ENCODE peak calls at places on chromosomes 12 and 14, in six cellular contexts. One of them, this sample, is unnamed.
A peak's percentile ranks its signal among the peaks of the same experiment; 100 is the strongest.

GRCh38 chr12:46956451-46957035 is 122.9 kb upstream of the PCED1B start:
- DNase-seq in HepG2: no peak
- DNase-seq in H1: no peak
- DNase-seq in GM12891: no peak
- DNase-seq in K562: no peak
- DNase-seq in GM12878: no peak
- DNase-seq in this sample: no peak

GRCh38 chr14:75628816-75629215 is 31.9 kb downstream of the ERG28 start:
- DNase-seq in H1: no peak
- DNase-seq in HepG2: no peak
- DNase-seq in GM12891: no peak
- DNase-seq in GM12878: no peak
- DNase-seq in K562: no peak
- DNase-seq in this sample: no peak

GRCh38 chr14:66099931-66100330 is 386.2 kb upstream of the CCDC196 start:
- DNase-seq in GM12891: peak; percentile 33
- DNase-seq in HepG2: no peak
- DNase-seq in K562: no peak
- DNase-seq in GM12878: peak; percentile 15
- DNase-seq in H1: no peak
- DNase-seq in this sample: no peak

GRCh38 chr12:72295744-72296143 is 23.6 kb downstream of the TRHDE start:
- DNase-seq in GM12891: no peak
- DNase-seq in HepG2: no peak
- DNase-seq in K562: no peak
- DNase-seq in H1: no peak
- DNase-seq in GM12878: no peak
- DNase-seq in this sample: no peak

GRCh38 chr12:46071769-46072624 is 81.6 kb upstream of the SCAF11 start:
- DNase-seq in GM12891: peak; percentile 27
- DNase-seq in H1: peak; percentile 46
- DNase-seq in K562: peak; percentile 62
- DNase-seq in GM12878: peak; percentile 57
- DNase-seq in HepG2: peak; percentile 46
- DNase-seq in this sample: peak; percentile 29

GRCh38 chr12:100908501-100908900 is 113.9 kb downstream of the ANO4 start:
- DNase-seq in K562: no peak
- DNase-seq in GM12878: no peak
- DNase-seq in GM12891: no peak
- DNase-seq in H1: no peak
- DNase-seq in HepG2: no peak
- DNase-seq in this sample: no peak

GRCh38 chr14:58947816-58948440 is 240.5 kb upstream of the DAAM1 start:
- DNase-seq in GM12891: no peak
- DNase-seq in H1: no peak
- DNase-seq in HepG2: no peak
- DNase-seq in GM12878: no peak
- DNase-seq in K562: no peak
- DNase-seq in this sample: no peak

GRCh38 chr12:108597559-108598471 is at the start of gene TMEM119:
- DNase-seq in K562: no peak
- DNase-seq in GM12878: no peak
- DNase-seq in GM12891: no peak
- DNase-seq in HepG2: no peak
- DNase-seq in H1: no peak
- DNase-seq in this sample: no peak

GRCh38 chr14:59435106-59435505 is 30.1 kb downstream of the GPR135 start:
- DNase-seq in K562: no peak
- DNase-seq in HepG2: no peak
- DNase-seq in H1: no peak
- DNase-seq in GM12878: no peak
- DNase-seq in GM12891: no peak
- DNase-seq in this sample: no peak

GRCh38 chr12:13591488-13591887 is 389.9 kb downstream of the GRIN2B start:
- DNase-seq in GM12891: no peak
- DNase-seq in K562: no peak
- DNase-seq in H1: no peak
- DNase-seq in HepG2: no peak
- DNase-seq in GM12878: no peak
- DNase-seq in this sample: no peak

GRCh38 chr12:84986586-84986985 is 49.5 kb downstream of the TSPAN19 start:
- DNase-seq in GM12878: no peak
- DNase-seq in K562: no peak
- DNase-seq in H1: no peak
- DNase-seq in HepG2: no peak
- DNase-seq in GM12891: no peak
- DNase-seq in this sample: no peak

GRCh38 chr12:42394429-42394828 is 68.5 kb downstream of the PPHLN1 start:
- DNase-seq in GM12891: no peak
- DNase-seq in H1: no peak
- DNase-seq in GM12878: no peak
- DNase-seq in K562: no peak
- DNase-seq in HepG2: no peak
- DNase-seq in this sample: no peak
- TF ChIP-seq POLR2AphosphoS5 in GM12891: no peak
- TF ChIP-seq POLR2AphosphoS5 in H1: no peak
- TF ChIP-seq POLR2AphosphoS5 in GM12878: no peak
- TF ChIP-seq POLR2AphosphoS5 in K562: no peak
- TF ChIP-seq POLR2AphosphoS5 in HepG2: no peak
- TF ChIP-seq POLR2AphosphoS5 in this sample: no peak

DNA sequence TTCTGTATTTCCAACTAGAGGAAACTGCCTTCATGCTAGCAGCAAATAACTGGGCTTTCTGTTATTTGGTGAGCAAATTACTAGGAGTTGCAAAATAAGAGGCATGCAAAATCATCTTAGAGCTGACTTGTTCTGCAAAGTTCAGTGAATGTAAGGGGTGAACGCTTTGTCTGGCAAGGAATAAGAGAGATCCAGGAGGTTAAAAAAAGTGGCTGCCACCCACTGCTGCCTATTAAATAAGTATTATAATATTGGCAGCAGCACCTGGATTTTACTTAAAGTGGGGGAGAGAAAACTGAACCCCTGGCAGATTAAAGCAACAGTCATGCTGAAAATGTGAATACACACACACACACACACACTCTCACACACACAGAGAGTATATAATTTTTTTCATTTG is 557.0 kb downstream of the FLRT2 start:
- DNase-seq in H1: no peak
- DNase-seq in K562: no peak
- DNase-seq in HepG2: no peak
- DNase-seq in GM12891: no peak
- DNase-seq in GM12878: no peak
- DNase-seq in this sample: no peak
- TF ChIP-seq POLR2A in H1: no peak
- TF ChIP-seq POLR2A in K562: no peak
- TF ChIP-seq POLR2A in HepG2: no peak
- TF ChIP-seq POLR2A in GM12891: no peak
- TF ChIP-seq POLR2A in GM12878: no peak
- TF ChIP-seq POLR2A in this sample: no peak

GRCh38 chr12:109775172-109775881 is 57.9 kb downstream of the TRPV4 start:
- DNase-seq in GM12891: peak; percentile 68
- DNase-seq in GM12878: no peak
- DNase-seq in HepG2: peak; percentile 50
- DNase-seq in H1: peak; percentile 31
- DNase-seq in K562: peak; percentile 83
- DNase-seq in this sample: peak; percentile 67

GRCh38 chr12:109776624-109777023 is 56.6 kb downstream of the TRPV4 start:
- DNase-seq in HepG2: no peak
- DNase-seq in GM12878: no peak
- DNase-seq in GM12891: no peak
- DNase-seq in K562: no peak
- DNase-seq in H1: no peak
- DNase-seq in this sample: no peak

GRCh38 chr12:109779382-109779781 is 53.8 kb downstream of the TRPV4 start:
- DNase-seq in H1: no peak
- DNase-seq in GM12878: no peak
- DNase-seq in K562: peak; percentile 48
- DNase-seq in HepG2: peak; percentile 47
- DNase-seq in GM12891: no peak
- DNase-seq in this sample: no peak

GRCh38 chr12:109778684-109779083 is 54.5 kb downstream of the TRPV4 start:
- DNase-seq in GM12891: no peak
- DNase-seq in HepG2: no peak
- DNase-seq in GM12878: no peak
- DNase-seq in K562: no peak
- DNase-seq in H1: no peak
- DNase-seq in this sample: no peak

GRCh38 chr12:109777544-109777943 is 55.7 kb downstream of the TRPV4 start:
- DNase-seq in K562: peak; percentile 72
- DNase-seq in HepG2: peak; percentile 83
- DNase-seq in H1: no peak
- DNase-seq in GM12878: peak; percentile 42
- DNase-seq in GM12891: no peak
- DNase-seq in this sample: peak; percentile 54
- TF ChIP-seq TAF1 in K562: no peak
- TF ChIP-seq TAF1 in HepG2: no peak
- TF ChIP-seq TAF1 in H1: no peak
- TF ChIP-seq TAF1 in GM12878: no peak
- TF ChIP-seq TAF1 in GM12891: no peak
- TF ChIP-seq TAF1 in this sample: no peak

GRCh38 chr12:54560374-54560858 is 11.0 kb downstream of the PDE1B start:
- DNase-seq in GM12891: peak; percentile 88
- DNase-seq in K562: peak; percentile 98
- DNase-seq in GM12878: peak; percentile 65
- DNase-seq in HepG2: no peak
- DNase-seq in H1: peak; percentile 61
- DNase-seq in this sample: peak; percentile 88
- TF ChIP-seq POLR2AphosphoS5 in GM12891: peak; percentile 59
- TF ChIP-seq POLR2AphosphoS5 in K562: no peak
- TF ChIP-seq POLR2AphosphoS5 in GM12878: peak; percentile 71
- TF ChIP-seq POLR2AphosphoS5 in HepG2: no peak
- TF ChIP-seq POLR2AphosphoS5 in H1: no peak
- TF ChIP-seq POLR2AphosphoS5 in this sample: peak; percentile 55

DNA sequence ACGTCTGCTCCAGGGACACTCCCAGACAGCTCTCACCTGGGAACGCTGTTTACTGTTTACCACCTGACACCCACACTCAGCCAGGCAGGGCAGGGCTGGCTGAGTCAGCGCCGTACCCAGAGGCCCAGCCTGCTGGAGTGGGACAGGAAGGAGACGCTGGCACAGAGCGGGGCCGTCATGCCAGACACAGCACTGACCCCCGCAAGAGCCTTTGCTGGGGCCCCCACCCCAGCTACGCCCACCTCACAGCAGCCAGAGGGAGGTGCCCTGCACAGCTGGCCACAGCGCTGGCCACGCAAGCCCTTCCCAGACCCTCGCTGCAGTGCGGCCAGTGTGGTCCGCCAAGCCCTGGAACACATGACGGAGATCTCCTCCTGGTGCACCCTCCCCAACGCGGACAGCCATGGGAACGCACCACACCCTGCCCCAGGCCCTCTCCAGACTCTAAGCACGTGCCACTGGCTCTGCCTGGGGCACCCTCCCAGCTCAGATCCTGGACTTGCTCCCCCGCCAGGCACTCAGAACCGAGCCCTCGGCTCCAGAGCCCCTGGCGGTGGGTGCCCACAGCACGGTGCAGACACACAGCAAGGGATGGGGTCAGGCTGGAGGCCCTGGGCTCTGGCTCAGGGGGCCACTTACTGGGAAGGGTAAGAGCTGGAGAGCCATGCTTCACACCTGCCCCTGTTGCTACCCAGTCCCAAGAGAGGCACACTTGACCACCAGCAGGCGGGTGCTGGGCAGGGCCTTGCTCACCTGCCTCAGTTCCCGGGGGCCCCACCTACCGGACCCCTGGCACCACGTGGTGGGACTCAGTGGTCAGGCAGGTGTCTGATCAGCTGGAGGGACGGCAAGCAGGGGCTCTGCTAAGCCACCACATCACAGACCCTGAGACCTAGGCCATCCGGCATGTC is 5.6 kb downstream of the AHNAK2 start:
- DNase-seq in GM12891: no peak
- DNase-seq in H1: no peak
- DNase-seq in GM12878: no peak
- DNase-seq in HepG2: no peak
- DNase-seq in K562: no peak
- DNase-seq in this sample: no peak
- TF ChIP-seq POLR2A in GM12891: no peak
- TF ChIP-seq POLR2A in H1: no peak
- TF ChIP-seq POLR2A in GM12878: no peak
- TF ChIP-seq POLR2A in HepG2: no peak
- TF ChIP-seq POLR2A in K562: no peak
- TF ChIP-seq POLR2A in this sample: no peak